ENCODE peak calls at places on chromosomes 3 and 15, in seven cellular contexts. J is mucosa of descending colon, N is thoracic aorta, X is bronchial epithelial cell, P is cardiac muscle cell, M is left ventricle myocardium inferior, B is upper lobe of right lung. E is an unnamed sample. For H3K36me3, the result is how much of the 10 kb centered on the place peaks cover.

GRCh38 chr15:77173487-77173886 is 102.6 kb upstream of the TSPAN3 start:
- DNase-seq in J (no peak), X (no peak), B (no peak), P (no peak), N (no peak), M (no peak), E (no peak)

GRCh38 chr3:66153961-66154923 is 66.6 kb upstream of the SLC25A26 start:
- DNase-seq in J (no peak), B (no peak), P (peak), N (no peak), X (no peak), M (peak), E (no peak)

GRCh38 chr15:35545316-35545824 is 595 bp downstream of the DPH6 start:
- DNase-seq in P (peak), B (peak), X (peak), N (no peak), J (peak), M (peak), E (peak)

GRCh38 chr3:182622241-182622545 is 171.1 kb upstream of the ATP11B start:
- DNase-seq in J (no peak), X (no peak), B (no peak), P (no peak), N (no peak), M (no peak), E (no peak)

GRCh38 chr3:173617490-173617889 is 219.9 kb downstream of the NLGN1 start:
- DNase-seq in B (peak), M (peak), J (no peak), P (peak), X (no peak), N (no peak), E (no peak)

GRCh38 chr3:193605876-193606275 is 12.9 kb downstream of the OPA1 start:
- DNase-seq in P (peak), J (no peak), M (no peak), N (no peak), X (peak), B (no peak), E (no peak)

GRCh38 chr15:95994418-95994817 is 336.1 kb upstream of the NR2F2 start:
- DNase-seq in M (no peak), B (no peak), X (peak), J (no peak), N (no peak), P (no peak), E (no peak)

GRCh38 chr3:90129710-90130109 is 1022.3 kb downstream of the EPHA3 start:
- DNase-seq in N (no peak), B (no peak), X (peak), P (no peak), J (no peak), M (no peak), E (no peak)

GRCh38 chr3:115399751-115400150 is 223.6 kb upstream of the GAP43 start:
- DNase-seq in P (no peak), M (no peak), J (no peak), X (no peak), B (no peak), N (no peak), E (no peak)

GRCh38 chr3:192372001-192372400 is 355.3 kb downstream of the FGF12 start:
- DNase-seq in J (no peak), M (no peak), X (no peak), P (no peak), N (no peak), B (no peak), E (no peak)

GRCh38 chr3:193974591-193974990 is 161.4 kb upstream of the HES1 start:
- DNase-seq in B (no peak), J (no peak), N (no peak), P (no peak), X (no peak), M (no peak), E (no peak)

GRCh38 chr3:156685198-156685597 is 10.8 kb downstream of the TIPARP start:
- DNase-seq in J (no peak), N (no peak), B (no peak), P (no peak), X (peak), M (no peak), E (no peak)

GRCh38 chr3:149599236-149599635 is 58.6 kb downstream of the WWTR1 start:
- DNase-seq in J (no peak), N (peak), P (no peak), X (no peak), B (no peak), M (peak), E (peak)

GRCh38 chr3:136979684-136980083 is 21.9 kb downstream of the IL20RB start:
- DNase-seq in P (no peak), J (no peak), B (no peak), N (no peak), M (no peak), X (peak), E (no peak)

GRCh38 chr15:83112233-83112958 is 5.0 kb downstream of the TM6SF1 start:
- DNase-seq in X (no peak), B (no peak), J (no peak), N (no peak), M (no peak), P (no peak), E (no peak)

GRCh38 chr3:23656821-23657220 is 148.9 kb upstream of the UBE2E1 start:
- DNase-seq in B (no peak), J (no peak), X (no peak), N (no peak), M (no peak), P (no peak), E (no peak)

GRCh38 chr15:44199393-44199792 is 4.3 kb upstream of the FRMD5 start:
- DNase-seq in P (no peak), J (no peak), B (no peak), N (no peak), X (no peak), M (no peak), E (no peak)

GRCh38 chr3:139676634-139677197 is 1.1 kb downstream of the NMNAT3 start:
- DNase-seq in X (no peak), J (no peak), P (no peak), M (no peak), B (no peak), N (no peak), E (no peak)

GRCh38 chr3:129929383-129929782 is 35.9 kb upstream of the TMCC1 start:
- DNase-seq in P (no peak), N (no peak), M (no peak), B (no peak), J (no peak), X (no peak), E (no peak)

GRCh38 chr3:64049832-64050231 is 26.5 kb upstream of the PSMD6 start:
- DNase-seq in J (no peak), P (no peak), X (no peak), M (no peak), B (no peak), N (no peak), E (no peak)

GRCh38 chr3:83559082-83559481 is 1399.7 kb upstream of the CADM2 start:
- DNase-seq in N (no peak), M (no peak), X (no peak), B (no peak), P (no peak), J (no peak), E (no peak)

GRCh38 chr3:55498520-55498919 is 11.4 kb upstream of the WNT5A start:
- DNase-seq in X (no peak), N (no peak), M (no peak), J (no peak), P (no peak), B (no peak), E (no peak)

DNA sequence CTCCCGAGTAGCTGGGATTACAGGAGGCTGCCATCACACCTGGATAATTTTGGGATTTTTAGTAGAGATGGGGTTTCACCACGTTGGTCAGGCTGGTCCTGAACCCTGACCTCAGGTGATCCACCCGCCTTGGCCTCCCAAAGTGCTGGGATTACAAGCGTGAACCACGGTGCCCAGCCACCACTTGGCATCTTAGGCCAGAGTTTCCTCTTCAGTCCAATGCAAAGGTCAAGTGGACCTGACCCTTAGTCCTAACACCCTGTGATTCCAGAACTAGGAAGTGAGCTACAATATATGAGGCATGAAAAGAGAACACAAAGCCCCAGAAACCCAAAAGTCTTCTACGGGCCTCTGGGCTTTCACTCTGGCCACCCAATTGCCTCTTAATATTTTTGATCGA is 5.3 kb downstream of the MYLK start:
- DNase-seq in M (no peak), N (no peak), B (no peak), X (no peak), J (no peak), P (no peak), E (no peak)
- H3K36me3 ChIP-seq in M (under half), N (under half), B (under half), X (under half), J (under half), P (under half), E (under half)

DNA sequence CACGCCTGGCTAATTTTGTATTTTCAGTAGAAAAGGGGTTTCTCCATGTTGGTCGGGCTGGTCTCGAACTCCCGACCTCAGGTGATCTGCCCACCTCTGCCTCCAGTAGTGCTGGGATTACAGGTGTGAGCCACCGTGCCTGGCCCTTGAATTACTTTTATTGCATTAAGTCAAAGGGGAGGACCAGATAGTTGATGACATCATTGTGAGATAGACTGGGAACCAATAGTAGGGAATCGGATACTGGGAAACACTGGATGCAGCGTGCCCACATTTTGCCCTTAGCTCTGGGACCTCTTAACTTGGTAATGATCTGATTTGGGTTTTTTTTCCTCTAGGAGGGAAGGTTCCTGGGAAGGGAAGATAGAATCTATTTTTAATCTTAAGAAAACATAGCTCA is 19.2 kb downstream of the DAG1 start:
- DNase-seq in X (no peak), B (no peak), P (no peak), M (no peak), N (no peak), J (no peak), E (no peak)
- H3K36me3 ChIP-seq in X (under half), B (under half), P (under half), M (under half), N (under half), J (under half), E (under half)

DNA sequence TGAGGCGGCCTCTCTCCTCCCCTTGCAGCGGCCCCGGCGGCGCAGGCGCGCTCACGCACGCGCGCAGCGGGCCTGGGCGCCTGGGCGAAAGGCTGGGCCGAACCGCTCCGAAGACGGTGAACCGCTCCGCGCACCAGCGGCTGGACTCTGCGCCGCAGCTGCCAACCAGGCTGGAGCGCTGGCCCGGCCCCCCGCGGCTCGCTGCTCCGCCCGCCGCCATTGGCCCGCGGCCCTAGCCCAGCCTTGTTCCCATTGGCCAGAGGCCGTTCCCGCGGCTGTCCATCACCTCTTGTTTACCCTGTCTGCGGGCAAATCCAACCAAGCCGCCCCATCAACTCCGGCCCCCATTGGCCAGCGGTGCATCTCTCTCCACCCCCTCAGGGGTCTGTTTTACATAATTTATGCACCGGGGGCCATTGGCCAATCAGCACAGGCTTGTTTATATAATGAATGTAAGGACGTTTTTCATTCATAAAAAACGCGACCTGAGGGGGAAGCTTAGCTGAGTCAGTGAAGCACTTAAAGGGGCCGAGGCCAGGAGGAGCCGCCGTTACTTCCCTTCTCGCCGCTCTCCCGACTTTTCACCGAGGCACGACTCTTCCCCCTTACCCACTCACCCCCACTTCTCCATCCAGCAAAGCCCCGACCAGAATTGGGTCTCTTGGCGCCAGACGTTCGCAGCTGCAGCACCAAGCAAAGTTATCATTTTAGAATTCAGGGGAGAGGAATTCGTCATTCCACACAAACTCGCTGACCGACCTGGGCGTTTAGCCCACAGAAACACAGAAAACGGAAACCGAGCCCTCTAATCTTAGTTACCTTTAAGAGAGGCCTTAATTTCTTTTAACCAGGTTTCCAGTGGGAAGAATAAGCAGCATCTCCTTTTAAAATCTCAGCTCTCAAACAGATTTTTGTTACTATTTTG is at the start of gene ETV5:
- DNase-seq in B (peak), X (peak), M (peak), J (peak), N (peak), P (peak), E (peak)
- H3K36me3 ChIP-seq in B (under half), X (under half), M (under half), J (under half), N (under half), P (under half), E (under half)

DNA sequence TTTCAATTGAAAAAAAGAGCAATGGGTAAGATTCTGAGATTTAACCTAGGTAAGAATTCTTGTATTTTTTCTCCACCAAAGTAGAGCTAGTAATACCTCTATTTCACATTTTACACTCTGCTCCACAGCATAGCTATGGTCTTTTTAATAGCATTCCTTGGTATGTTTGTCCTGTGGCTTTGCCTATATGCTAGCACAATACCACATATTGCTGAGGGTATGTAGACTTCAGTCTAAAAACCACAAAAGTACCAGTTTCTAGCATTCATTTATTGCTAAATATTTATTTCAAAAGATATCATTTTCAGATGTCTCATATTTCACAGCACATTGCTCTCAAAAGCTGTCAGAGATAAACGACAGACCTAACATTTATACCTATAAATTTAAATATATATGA is 18.2 kb upstream of the EOGT start:
- DNase-seq in J (no peak), N (no peak), M (no peak), X (no peak), P (no peak), B (no peak), E (no peak)
- H3K36me3 ChIP-seq in J (under half), N (under half), M (half or more), X (under half), P (half or more), B (half or more), E (half or more)

DNA sequence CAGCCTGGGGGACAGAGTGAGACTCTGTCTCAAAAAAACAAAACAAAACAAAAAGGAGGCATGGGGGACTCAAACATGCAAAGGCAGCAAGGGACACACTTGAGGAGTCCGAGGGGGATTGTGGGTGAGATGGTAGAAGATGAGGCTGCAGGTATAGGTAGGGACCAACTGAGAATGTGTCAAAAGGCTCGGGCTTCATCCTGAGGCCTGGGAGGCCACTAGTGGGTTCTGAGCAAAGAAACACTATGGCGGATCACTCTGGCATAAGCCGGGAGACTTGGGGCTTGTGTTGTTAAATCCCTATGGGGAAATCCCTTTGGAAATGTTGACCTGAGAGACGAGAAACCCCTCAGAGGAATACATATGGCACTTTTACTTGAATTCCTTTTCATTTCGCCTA is 21.2 kb downstream of the ZNF710 start:
- DNase-seq in M (no peak), P (no peak), B (no peak), J (peak), N (no peak), X (no peak), E (no peak)
- H3K36me3 ChIP-seq in M (under half), P (under half), B (under half), J (under half), N (under half), X (under half), E (under half)

GRCh38 chr15:68292967-68293366 is 15.4 kb downstream of the FEM1B start:
- DNase-seq in B (no peak), N (no peak), P (no peak), J (no peak), M (no peak), X (no peak), E (no peak)
- H3K36me3 ChIP-seq in B (under half), N (under half), P (under half), J (under half), M (under half), X (under half), E (under half)

GRCh38 chr3:43340403-43340802 is 54.1 kb downstream of the SNRK start:
- DNase-seq in X (no peak), M (no peak), J (no peak), P (no peak), N (no peak), B (no peak), E (no peak)
- H3K36me3 ChIP-seq in X (under half), M (half or more), J (under half), P (under half), N (under half), B (half or more), E (half or more)

DNA sequence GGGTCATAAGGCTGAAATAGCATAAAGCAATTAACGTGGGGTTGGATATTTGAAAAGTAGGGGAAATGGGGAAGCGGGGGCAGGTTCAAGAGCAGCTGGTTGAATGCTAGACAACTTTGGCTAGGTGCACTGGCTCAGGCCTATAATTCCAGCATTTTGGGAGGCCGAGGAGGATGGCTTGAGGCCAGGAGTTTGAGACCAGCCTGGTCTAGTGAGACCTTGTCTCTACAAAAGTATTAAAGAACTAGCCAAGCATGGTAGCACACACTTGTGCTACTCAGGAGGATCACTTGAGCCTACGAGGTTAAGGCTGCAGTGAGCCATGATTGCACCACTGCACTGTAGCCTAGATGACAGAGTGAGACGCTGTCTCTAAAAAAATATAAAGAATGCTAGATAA is 6.9 kb upstream of the FANCD2 start:
- DNase-seq in N (no peak), X (no peak), J (no peak), P (no peak), B (no peak), M (no peak), E (no peak)
- H3K36me3 ChIP-seq in N (under half), X (under half), J (under half), P (under half), B (half or more), M (half or more), E (under half)

E was measured in tibial nerve.